ENCODE peak calls at places on chromosomes 5 and 9, in eight cellular contexts. One of them, this sample, is unnamed.
A peak's percentile ranks its signal among the peaks of the same experiment; 100 is the strongest.

GRCh38 chr9:132488611-132489010 is 78.6 kb downstream of the CFAP77 start:
- DNase-seq in OCI-LY7: no peak
- DNase-seq in fibroblast of the aortic adventitia: no peak
- DNase-seq in tibial artery: no peak
- DNase-seq in H9: no peak
- DNase-seq in WTC11: no peak
- DNase-seq in psoas muscle: no peak
- DNase-seq in thoracic aorta: no peak
- DNase-seq in this sample: no peak

GRCh38 chr5:23419115-23419514 is 88.3 kb upstream of the PRDM9 start:
- DNase-seq in WTC11: no peak
- DNase-seq in tibial artery: no peak
- DNase-seq in thoracic aorta: no peak
- DNase-seq in OCI-LY7: no peak
- DNase-seq in fibroblast of the aortic adventitia: no peak
- DNase-seq in psoas muscle: no peak
- DNase-seq in H9: no peak
- DNase-seq in this sample: no peak

GRCh38 chr9:113690055-113690740 is 185.9 kb upstream of the ZNF618 start:
- DNase-seq in WTC11: no peak
- DNase-seq in psoas muscle: no peak
- DNase-seq in OCI-LY7: no peak
- DNase-seq in thoracic aorta: no peak
- DNase-seq in H9: peak; percentile 44
- DNase-seq in fibroblast of the aortic adventitia: no peak
- DNase-seq in tibial artery: no peak
- DNase-seq in this sample: no peak

GRCh38 chr9:95230046-95230445 is 87.5 kb downstream of the FANCC start:
- DNase-seq in tibial artery: no peak
- DNase-seq in psoas muscle: no peak
- DNase-seq in fibroblast of the aortic adventitia: no peak
- DNase-seq in thoracic aorta: no peak
- DNase-seq in WTC11: peak; percentile 29
- DNase-seq in OCI-LY7: no peak
- DNase-seq in H9: no peak
- DNase-seq in this sample: no peak

GRCh38 chr5:148574167-148574566 is 80.2 kb downstream of the HTR4 start:
- DNase-seq in WTC11: no peak
- DNase-seq in H9: no peak
- DNase-seq in OCI-LY7: no peak
- DNase-seq in fibroblast of the aortic adventitia: no peak
- DNase-seq in tibial artery: no peak
- DNase-seq in psoas muscle: no peak
- DNase-seq in thoracic aorta: no peak
- DNase-seq in this sample: no peak

GRCh38 chr9:100473271-100474081 is 527 bp downstream of the TMEFF1 start:
- DNase-seq in fibroblast of the aortic adventitia: peak; percentile 16
- DNase-seq in OCI-LY7: peak; percentile 63
- DNase-seq in thoracic aorta: no peak
- DNase-seq in tibial artery: peak; percentile 23
- DNase-seq in psoas muscle: peak; percentile 53
- DNase-seq in H9: peak; percentile 52
- DNase-seq in WTC11: peak; percentile 54
- DNase-seq in this sample: no peak

GRCh38 chr5:161966544-161966943 is 101.0 kb upstream of the GABRG2 start:
- DNase-seq in psoas muscle: no peak
- DNase-seq in thoracic aorta: no peak
- DNase-seq in fibroblast of the aortic adventitia: no peak
- DNase-seq in OCI-LY7: peak; percentile 7
- DNase-seq in tibial artery: no peak
- DNase-seq in H9: no peak
- DNase-seq in WTC11: no peak
- DNase-seq in this sample: no peak

GRCh38 chr9:125494555-125494920 is 212.5 kb downstream of the MAPKAP1 start:
- DNase-seq in H9: no peak
- DNase-seq in tibial artery: no peak
- DNase-seq in WTC11: no peak
- DNase-seq in fibroblast of the aortic adventitia: peak; percentile 32
- DNase-seq in thoracic aorta: no peak
- DNase-seq in OCI-LY7: no peak
- DNase-seq in psoas muscle: no peak
- DNase-seq in this sample: no peak

GRCh38 chr9:70101265-70101664 is 57.6 kb downstream of the MAMDC2 start:
- DNase-seq in WTC11: no peak
- DNase-seq in OCI-LY7: no peak
- DNase-seq in fibroblast of the aortic adventitia: peak; percentile 34
- DNase-seq in H9: no peak
- DNase-seq in psoas muscle: no peak
- DNase-seq in tibial artery: no peak
- DNase-seq in thoracic aorta: no peak
- DNase-seq in this sample: no peak

GRCh38 chr5:126973193-126973592 is 57.2 kb downstream of the MARCHF3 start:
- DNase-seq in WTC11: peak; percentile 31
- DNase-seq in tibial artery: no peak
- DNase-seq in psoas muscle: no peak
- DNase-seq in fibroblast of the aortic adventitia: no peak
- DNase-seq in H9: peak; percentile 42
- DNase-seq in thoracic aorta: no peak
- DNase-seq in OCI-LY7: peak; percentile 24
- DNase-seq in this sample: no peak

GRCh38 chr5:159310492-159310891 is 19.8 kb downstream of the IL12B start:
- DNase-seq in H9: peak; percentile 67
- DNase-seq in psoas muscle: no peak
- DNase-seq in OCI-LY7: no peak
- DNase-seq in WTC11: peak; percentile 70
- DNase-seq in tibial artery: no peak
- DNase-seq in thoracic aorta: no peak
- DNase-seq in fibroblast of the aortic adventitia: no peak
- DNase-seq in this sample: no peak

GRCh38 chr9:114156658-114157421 is 1.5 kb downstream of the COL27A1 start:
- DNase-seq in H9: peak; percentile 55
- DNase-seq in tibial artery: peak; percentile 50
- DNase-seq in WTC11: peak; percentile 53
- DNase-seq in OCI-LY7: no peak
- DNase-seq in psoas muscle: peak; percentile 71
- DNase-seq in thoracic aorta: no peak
- DNase-seq in fibroblast of the aortic adventitia: peak; percentile 68
- DNase-seq in this sample: peak; percentile 63

GRCh38 chr5:80837679-80838078 is 122.5 kb upstream of the RASGRF2 start:
- DNase-seq in H9: no peak
- DNase-seq in psoas muscle: no peak
- DNase-seq in WTC11: no peak
- DNase-seq in OCI-LY7: no peak
- DNase-seq in thoracic aorta: no peak
- DNase-seq in tibial artery: no peak
- DNase-seq in fibroblast of the aortic adventitia: no peak
- DNase-seq in this sample: no peak

GRCh38 chr5:172659570-172659908 is 18.5 kb downstream of the NEURL1B start:
- DNase-seq in OCI-LY7: no peak
- DNase-seq in tibial artery: no peak
- DNase-seq in WTC11: no peak
- DNase-seq in psoas muscle: no peak
- DNase-seq in thoracic aorta: no peak
- DNase-seq in fibroblast of the aortic adventitia: no peak
- DNase-seq in H9: no peak
- DNase-seq in this sample: no peak

GRCh38 chr5:78610163-78610583 is 38.4 kb downstream of the LHFPL2 start:
- DNase-seq in H9: no peak
- DNase-seq in tibial artery: no peak
- DNase-seq in fibroblast of the aortic adventitia: peak; percentile 85
- DNase-seq in thoracic aorta: no peak
- DNase-seq in psoas muscle: no peak
- DNase-seq in OCI-LY7: no peak
- DNase-seq in WTC11: no peak
- DNase-seq in this sample: no peak

GRCh38 chr5:160467555-160468418 is 46.1 kb downstream of the PTTG1 start:
- DNase-seq in WTC11: peak; percentile 57
- DNase-seq in H9: peak; percentile 60
- DNase-seq in fibroblast of the aortic adventitia: peak; percentile 67
- DNase-seq in OCI-LY7: peak; percentile 83
- DNase-seq in thoracic aorta: no peak
- DNase-seq in tibial artery: peak; percentile 72
- DNase-seq in psoas muscle: peak; percentile 74
- DNase-seq in this sample: peak; percentile 62

GRCh38 chr5:73120222-73121108 is at the start of gene TMEM171:
- DNase-seq in psoas muscle: peak; percentile 68
- DNase-seq in H9: peak; percentile 66
- DNase-seq in tibial artery: no peak
- DNase-seq in fibroblast of the aortic adventitia: peak; percentile 45
- DNase-seq in thoracic aorta: no peak
- DNase-seq in OCI-LY7: no peak
- DNase-seq in WTC11: peak; percentile 73
- DNase-seq in this sample: peak; percentile 2

GRCh38 chr5:160385496-160385895 is 14.4 kb downstream of the FAM200C start:
- DNase-seq in OCI-LY7: no peak
- DNase-seq in fibroblast of the aortic adventitia: no peak
- DNase-seq in H9: no peak
- DNase-seq in WTC11: no peak
- DNase-seq in psoas muscle: no peak
- DNase-seq in tibial artery: no peak
- DNase-seq in thoracic aorta: no peak
- DNase-seq in this sample: no peak

GRCh38 chr9:98129451-98129881 is 10.4 kb upstream of the TRIM14 start:
- DNase-seq in H9: no peak
- DNase-seq in WTC11: no peak
- DNase-seq in fibroblast of the aortic adventitia: no peak
- DNase-seq in thoracic aorta: no peak
- DNase-seq in OCI-LY7: peak; percentile 78
- DNase-seq in tibial artery: no peak
- DNase-seq in psoas muscle: no peak
- DNase-seq in this sample: no peak

GRCh38 chr5:174829511-174829864 is 105.1 kb downstream of the MSX2 start:
- DNase-seq in WTC11: no peak
- DNase-seq in psoas muscle: no peak
- DNase-seq in tibial artery: no peak
- DNase-seq in thoracic aorta: no peak
- DNase-seq in OCI-LY7: no peak
- DNase-seq in fibroblast of the aortic adventitia: no peak
- DNase-seq in H9: no peak
- DNase-seq in this sample: no peak

GRCh38 chr9:2307480-2307879 is 292.3 kb downstream of the SMARCA2 start:
- DNase-seq in OCI-LY7: no peak
- DNase-seq in psoas muscle: no peak
- DNase-seq in H9: no peak
- DNase-seq in fibroblast of the aortic adventitia: peak; percentile 66
- DNase-seq in thoracic aorta: no peak
- DNase-seq in WTC11: no peak
- DNase-seq in tibial artery: no peak
- DNase-seq in this sample: peak; percentile 38

GRCh38 chr5:141431286-141431685 is 979 bp downstream of the PCDHGA12 start:
- DNase-seq in psoas muscle: no peak
- DNase-seq in tibial artery: no peak
- DNase-seq in WTC11: no peak
- DNase-seq in OCI-LY7: no peak
- DNase-seq in thoracic aorta: no peak
- DNase-seq in H9: no peak
- DNase-seq in fibroblast of the aortic adventitia: peak; percentile 67
- DNase-seq in this sample: no peak

DNA sequence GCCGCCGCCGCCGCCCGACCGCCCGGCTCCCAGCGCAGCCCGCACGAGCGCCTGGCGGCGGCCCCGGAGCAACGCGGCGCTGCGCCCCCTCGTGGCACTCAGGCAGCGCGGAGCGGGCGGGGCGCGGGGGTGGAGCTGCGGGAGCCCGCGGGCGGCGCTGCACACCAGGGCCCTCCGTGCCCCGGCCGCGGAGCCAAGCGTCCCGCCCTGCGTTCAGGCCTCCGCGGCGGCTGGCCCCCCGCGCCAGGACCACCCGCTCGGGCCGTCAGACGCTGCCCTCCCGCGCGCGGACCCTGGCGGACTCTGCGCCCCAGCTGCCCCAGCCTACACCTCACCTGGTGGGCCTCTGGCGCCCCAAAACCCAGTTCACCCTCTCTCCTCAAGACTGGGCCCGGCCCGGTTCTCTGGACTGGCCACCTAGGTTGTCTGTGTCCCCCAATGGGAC is at the start of gene RASGEF1C:
- DNase-seq in OCI-LY7: no peak
- DNase-seq in psoas muscle: peak; percentile 70
- DNase-seq in thoracic aorta: no peak
- DNase-seq in fibroblast of the aortic adventitia: peak; percentile 47
- DNase-seq in tibial artery: no peak
- DNase-seq in H9: peak; percentile 68
- DNase-seq in WTC11: peak; percentile 71
- DNase-seq in this sample: no peak
- TF ChIP-seq CTCF in OCI-LY7: no peak
- TF ChIP-seq CTCF in psoas muscle: peak; percentile 40
- TF ChIP-seq CTCF in thoracic aorta: no peak
- TF ChIP-seq CTCF in fibroblast of the aortic adventitia: peak; percentile 44
- TF ChIP-seq CTCF in tibial artery: no peak
- TF ChIP-seq CTCF in H9: peak; percentile 48
- TF ChIP-seq CTCF in WTC11: peak; percentile 13
- TF ChIP-seq CTCF in this sample: peak; percentile 19

GRCh38 chr5:151459680-151460079 is 12.3 kb downstream of the SLC36A1 start:
- DNase-seq in WTC11: no peak
- DNase-seq in thoracic aorta: no peak
- DNase-seq in fibroblast of the aortic adventitia: no peak
- DNase-seq in H9: no peak
- DNase-seq in tibial artery: no peak
- DNase-seq in OCI-LY7: no peak
- DNase-seq in psoas muscle: no peak
- DNase-seq in this sample: no peak
- TF ChIP-seq CTCF in WTC11: no peak
- TF ChIP-seq CTCF in thoracic aorta: no peak
- TF ChIP-seq CTCF in fibroblast of the aortic adventitia: no peak
- TF ChIP-seq CTCF in H9: no peak
- TF ChIP-seq CTCF in tibial artery: no peak
- TF ChIP-seq CTCF in OCI-LY7: no peak
- TF ChIP-seq CTCF in psoas muscle: no peak
- TF ChIP-seq CTCF in this sample: peak; percentile 2

GRCh38 chr9:122912964-122913673 is at the start of gene ZBTB6:
- DNase-seq in psoas muscle: peak; percentile 80
- DNase-seq in H9: peak; percentile 85
- DNase-seq in WTC11: peak; percentile 62
- DNase-seq in fibroblast of the aortic adventitia: peak; percentile 84
- DNase-seq in thoracic aorta: peak; percentile 22
- DNase-seq in tibial artery: peak; percentile 69
- DNase-seq in OCI-LY7: peak; percentile 95
- DNase-seq in this sample: peak; percentile 57

GRCh38 chr9:122912671-122912963 is 506 bp downstream of the ZBTB6 start:
- DNase-seq in thoracic aorta: no peak
- DNase-seq in WTC11: no peak
- DNase-seq in psoas muscle: no peak
- DNase-seq in fibroblast of the aortic adventitia: no peak
- DNase-seq in tibial artery: no peak
- DNase-seq in OCI-LY7: no peak
- DNase-seq in H9: no peak
- DNase-seq in this sample: no peak
- TF ChIP-seq CTCF in thoracic aorta: no peak
- TF ChIP-seq CTCF in WTC11: no peak
- TF ChIP-seq CTCF in psoas muscle: no peak
- TF ChIP-seq CTCF in fibroblast of the aortic adventitia: no peak
- TF ChIP-seq CTCF in tibial artery: no peak
- TF ChIP-seq CTCF in OCI-LY7: peak; percentile 53
- TF ChIP-seq CTCF in H9: no peak
- TF ChIP-seq CTCF in this sample: no peak

DNA sequence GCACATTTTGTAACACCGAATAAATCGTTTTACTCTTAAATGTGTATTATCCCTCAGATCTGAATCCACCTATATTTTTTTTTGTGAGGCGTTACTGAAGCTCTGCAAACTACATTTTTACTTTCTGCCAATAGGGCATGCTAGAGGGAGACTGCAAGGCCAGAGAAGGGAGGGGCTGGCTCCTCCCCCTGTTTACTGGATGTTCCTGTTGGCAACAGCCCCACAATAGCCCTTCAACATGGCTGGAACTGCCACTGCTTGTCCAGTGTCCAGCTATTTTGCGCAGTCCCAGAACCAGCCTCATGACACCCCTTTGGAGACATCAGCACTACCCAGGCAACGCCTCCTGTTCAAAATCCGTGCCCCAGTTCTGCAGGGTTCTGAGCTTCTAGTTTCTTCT is 85.4 kb upstream of the MIER3 start:
- DNase-seq in WTC11: peak; percentile 57
- DNase-seq in tibial artery: no peak
- DNase-seq in H9: peak; percentile 69
- DNase-seq in fibroblast of the aortic adventitia: no peak
- DNase-seq in thoracic aorta: no peak
- DNase-seq in OCI-LY7: peak; percentile 10
- DNase-seq in psoas muscle: no peak
- DNase-seq in this sample: no peak
- TF ChIP-seq CTCF in WTC11: no peak
- TF ChIP-seq CTCF in tibial artery: no peak
- TF ChIP-seq CTCF in H9: peak; percentile 49
- TF ChIP-seq CTCF in fibroblast of the aortic adventitia: no peak
- TF ChIP-seq CTCF in thoracic aorta: no peak
- TF ChIP-seq CTCF in OCI-LY7: peak; percentile 33
- TF ChIP-seq CTCF in psoas muscle: no peak
- TF ChIP-seq CTCF in this sample: no peak

This sample was measured in AG09319.